ENCODE peak calls at places on chromosomes 7 and 10, in ten cellular contexts. Z is heart left ventricle, L is fibroblast of villous mesenchyme, S is dorsolateral prefrontal cortex, X is retinal pigment epithelial cell, V is GM20000, U is Calu3, B is endothelial cell, R is hepatocyte, F is fibroblast of the aortic adventitia. I is an unnamed sample.

GRCh38 chr7:35761882-35762720 is 38.8 kb upstream of the SEPTIN7 start:
- DNase-seq in Z (no peak), L (peak), S (no peak), X (no peak), V (no peak), U (no peak), B (no peak), R (no peak), F (peak), I (peak)

GRCh38 chr10:78023741-78024140 is 5.6 kb downstream of the POLR3A start:
- DNase-seq in Z (no peak), L (no peak), S (no peak), X (no peak), V (no peak), U (no peak), B (no peak), R (no peak), F (no peak), I (no peak)

GRCh38 chr10:50469778-50470193 is 154.0 kb downstream of the SGMS1 start:
- DNase-seq in Z (no peak), L (no peak), S (no peak), X (no peak), V (no peak), U (no peak), B (no peak), R (no peak), F (peak), I (no peak)

GRCh38 chr10:120514035-120514620 is 57.1 kb downstream of the PLPP4 start:
- DNase-seq in Z (no peak), L (peak), S (no peak), X (no peak), V (peak), U (peak), B (peak), R (peak), F (peak), I (peak)

GRCh38 chr7:159027803-159028455 is 116.7 kb downstream of the VIPR2 start:
- DNase-seq in Z (peak), L (peak), S (peak), X (no peak), V (no peak), U (no peak), B (no peak), R (peak), F (no peak), I (peak)

GRCh38 chr7:87495366-87495765 is 19.9 kb upstream of the ABCB4 start:
- DNase-seq in Z (no peak), L (no peak), S (no peak), X (no peak), V (no peak), U (no peak), B (no peak), R (no peak), F (no peak), I (no peak)

GRCh38 chr10:113494736-113495135 is 58.1 kb upstream of the HABP2 start:
- DNase-seq in Z (no peak), L (no peak), S (no peak), X (no peak), V (no peak), U (no peak), B (no peak), R (no peak), F (no peak), I (no peak)

GRCh38 chr7:41886906-41887311 is 184.0 kb upstream of the INHBA start:
- DNase-seq in Z (peak), L (peak), S (no peak), X (no peak), V (no peak), U (no peak), B (no peak), R (peak), F (peak), I (peak)

GRCh38 chr10:132248455-132249231 is 59.1 kb downstream of the STK32C start:
- DNase-seq in Z (peak), L (peak), S (no peak), X (no peak), V (peak), U (peak), B (peak), R (peak), F (peak), I (peak)

GRCh38 chr10:58267713-58268453 is at the start of gene IPMK:
- DNase-seq in Z (peak), L (peak), S (peak), X (peak), V (peak), U (peak), B (peak), R (peak), F (peak), I (peak)

GRCh38 chr7:7889791-7890568 is 78.6 kb upstream of the GLCCI1 start:
- DNase-seq in Z (no peak), L (no peak), S (no peak), X (no peak), V (no peak), U (no peak), B (no peak), R (no peak), F (no peak), I (no peak)

GRCh38 chr10:133139561-133140065 is 20.4 kb upstream of the KNDC1 start:
- DNase-seq in Z (no peak), L (no peak), S (no peak), X (no peak), V (no peak), U (no peak), B (no peak), R (no peak), F (no peak), I (no peak)

GRCh38 chr10:49175587-49176309 is 12.4 kb downstream of the TMEM273 start:
- DNase-seq in Z (no peak), L (no peak), S (no peak), X (no peak), V (no peak), U (no peak), B (no peak), R (no peak), F (no peak), I (no peak)

GRCh38 chr7:105046414-105046813 is 32.4 kb downstream of the KMT2E start:
- DNase-seq in Z (no peak), L (peak), S (no peak), X (no peak), V (no peak), U (no peak), B (no peak), R (no peak), F (peak), I (peak)

GRCh38 chr10:4352566-4352961 is 473.4 kb upstream of the AKR1E2 start:
- DNase-seq in Z (no peak), L (peak), S (no peak), X (no peak), V (no peak), U (peak), B (no peak), R (peak), F (peak), I (peak)

GRCh38 chr10:123043409-123043925 is 34.7 kb downstream of the ACADSB start:
- DNase-seq in Z (no peak), L (peak), S (peak), X (peak), V (peak), U (peak), B (peak), R (peak), F (peak), I (peak)

GRCh38 chr10:130801784-130802183 is 509.7 kb downstream of the TCERG1L start:
- DNase-seq in Z (no peak), L (no peak), S (no peak), X (no peak), V (no peak), U (no peak), B (no peak), R (no peak), F (no peak), I (no peak)

GRCh38 chr10:37246637-37247036 is 121.2 kb downstream of the ANKRD30A start:
- DNase-seq in Z (no peak), L (no peak), S (no peak), X (no peak), V (no peak), U (no peak), B (no peak), R (no peak), F (no peak), I (no peak)
- TF ChIP-seq CTCF in Z (no peak), L (no peak), S (no peak), X (no peak), V (no peak), U (no peak), B (no peak), R (no peak), F (no peak), I (no peak)

GRCh38 chr7:140983802-140984201 is 30.9 kb downstream of the MRPS33 start:
- DNase-seq in Z (no peak), L (no peak), S (no peak), X (no peak), V (no peak), U (no peak), B (no peak), R (no peak), F (no peak), I (peak)
- TF ChIP-seq CTCF in Z (no peak), L (peak), S (no peak), X (peak), V (no peak), U (no peak), B (peak), R (peak), F (no peak), I (peak)

GRCh38 chr10:103476046-103476768 is 2.8 kb downstream of the CALHM3 start:
- DNase-seq in Z (no peak), L (peak), S (no peak), X (no peak), V (peak), U (no peak), B (peak), R (no peak), F (no peak), I (peak)
- TF ChIP-seq CTCF in Z (no peak), L (peak), S (no peak), X (peak), V (peak), U (no peak), B (no peak), R (no peak), F (no peak), I (peak)

GRCh38 chr10:1299041-1299726 is 243.0 kb downstream of the WDR37 start:
- DNase-seq in Z (no peak), L (no peak), S (no peak), X (no peak), V (peak), U (no peak), B (no peak), R (no peak), F (no peak), I (no peak)

GRCh38 chr10:1294748-1295147 is 238.6 kb downstream of the WDR37 start:
- DNase-seq in Z (no peak), L (no peak), S (no peak), X (no peak), V (no peak), U (no peak), B (no peak), R (no peak), F (no peak), I (no peak)

GRCh38 chr10:1300218-1300617 is 244.0 kb downstream of the WDR37 start:
- DNase-seq in Z (no peak), L (no peak), S (no peak), X (no peak), V (no peak), U (no peak), B (no peak), R (no peak), F (no peak), I (no peak)

GRCh38 chr10:1295756-1296480 is 239.7 kb downstream of the WDR37 start:
- DNase-seq in Z (no peak), L (no peak), S (no peak), X (no peak), V (no peak), U (no peak), B (no peak), R (no peak), F (no peak), I (no peak)

DNA sequence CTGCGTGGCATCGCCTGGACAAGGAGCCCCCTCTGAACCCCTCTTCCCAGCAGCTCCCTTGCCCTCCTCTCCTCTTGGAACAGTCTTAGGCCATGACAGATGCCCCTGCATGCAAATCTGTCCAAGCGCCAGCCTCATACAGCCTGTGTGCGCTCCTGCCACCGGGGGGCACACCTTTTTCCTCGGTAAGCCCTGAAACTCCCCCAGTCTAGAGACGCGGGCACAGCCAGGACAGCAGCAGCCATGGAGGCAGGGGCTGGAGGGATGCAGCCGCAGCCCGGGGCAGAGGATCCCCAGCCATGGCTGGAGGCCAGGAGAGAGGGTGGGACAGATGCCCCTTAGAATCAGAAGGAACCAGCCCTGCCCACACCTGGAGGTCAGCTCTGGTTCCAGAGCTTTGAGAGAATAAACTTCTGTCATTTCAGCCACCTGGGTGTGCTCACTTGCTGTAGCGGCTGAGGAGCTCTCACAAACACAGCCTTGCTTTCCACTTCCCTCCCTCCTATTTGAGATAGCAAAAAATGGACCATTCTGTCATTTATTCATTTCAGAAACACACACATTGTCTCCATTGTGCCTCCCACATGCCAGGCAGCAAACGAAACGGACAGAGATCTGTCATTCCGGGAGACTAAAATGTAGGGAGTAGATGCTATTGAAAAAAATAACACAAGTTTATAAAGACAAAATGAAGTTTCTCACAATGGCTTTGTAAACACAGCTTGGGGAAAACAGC is 241.5 kb downstream of the WDR37 start:
- DNase-seq in Z (no peak), L (no peak), S (no peak), X (no peak), V (no peak), U (no peak), B (peak), R (no peak), F (no peak), I (no peak)
- TF ChIP-seq CTCF in Z (no peak), L (no peak), S (no peak), X (no peak), V (no peak), U (no peak), B (peak), R (no peak), F (no peak), I (no peak)

GRCh38 chr7:101315336-101315735 is 6.3 kb downstream of the IFT22 start:
- DNase-seq in Z (no peak), L (peak), S (no peak), X (no peak), V (peak), U (peak), B (peak), R (peak), F (peak), I (peak)
- TF ChIP-seq CTCF in Z (peak), L (peak), S (peak), X (peak), V (peak), U (peak), B (peak), R (peak), F (peak), I (peak)